ENCODE peak calls at places on chromosome 3, in four cellular contexts. One of them, this sample, is unnamed.

GRCh38 chr3:144264805-144265204 is 293.2 kb downstream of the DIPK2A start:
- DNase-seq in AG10803: no peak
- DNase-seq in NT2/D1: no peak
- DNase-seq in astrocyte of the cerebellum: no peak
- DNase-seq in this sample: no peak

GRCh38 chr3:2097641-2098191 is 950 bp upstream of the CNTN4 start:
- DNase-seq in AG10803: no peak
- DNase-seq in NT2/D1: no peak
- DNase-seq in astrocyte of the cerebellum: no peak
- DNase-seq in this sample: no peak

GRCh38 chr3:25592510-25592968 is 72.2 kb downstream of the TOP2B start:
- DNase-seq in AG10803: peak
- DNase-seq in NT2/D1: no peak
- DNase-seq in astrocyte of the cerebellum: no peak
- DNase-seq in this sample: peak

GRCh38 chr3:71103430-71103881 is 480.1 kb downstream of the FOXP1 start:
- DNase-seq in AG10803: peak
- DNase-seq in NT2/D1: no peak
- DNase-seq in astrocyte of the cerebellum: peak
- DNase-seq in this sample: no peak

GRCh38 chr3:85342915-85343314 is 384.1 kb downstream of the CADM2 start:
- DNase-seq in AG10803: no peak
- DNase-seq in NT2/D1: no peak
- DNase-seq in astrocyte of the cerebellum: no peak
- DNase-seq in this sample: no peak

GRCh38 chr3:45666729-45667440 is 22.3 kb upstream of the SACM1L start:
- DNase-seq in AG10803: peak
- DNase-seq in NT2/D1: no peak
- DNase-seq in astrocyte of the cerebellum: no peak
- DNase-seq in this sample: no peak

GRCh38 chr3:152961323-152961722 is 126.4 kb downstream of the P2RY1 start:
- DNase-seq in AG10803: peak
- DNase-seq in NT2/D1: no peak
- DNase-seq in astrocyte of the cerebellum: no peak
- DNase-seq in this sample: peak

GRCh38 chr3:62566022-62566557 is 192.7 kb upstream of the FEZF2 start:
- DNase-seq in AG10803: no peak
- DNase-seq in NT2/D1: no peak
- DNase-seq in astrocyte of the cerebellum: no peak
- DNase-seq in this sample: no peak

GRCh38 chr3:36210840-36211655 is 169.3 kb upstream of the STAC start:
- DNase-seq in AG10803: peak
- DNase-seq in NT2/D1: no peak
- DNase-seq in astrocyte of the cerebellum: peak
- DNase-seq in this sample: no peak

GRCh38 chr3:50698269-50698668 is 23.5 kb downstream of the DOCK3 start:
- DNase-seq in AG10803: no peak
- DNase-seq in NT2/D1: no peak
- DNase-seq in astrocyte of the cerebellum: no peak
- DNase-seq in this sample: no peak

GRCh38 chr3:13217736-13218540 is 144.7 kb upstream of the IQSEC1 start:
- DNase-seq in AG10803: peak
- DNase-seq in NT2/D1: peak
- DNase-seq in astrocyte of the cerebellum: peak
- DNase-seq in this sample: peak

GRCh38 chr3:161163297-161163696 is 57.8 kb upstream of the NMD3 start:
- DNase-seq in AG10803: peak
- DNase-seq in NT2/D1: peak
- DNase-seq in astrocyte of the cerebellum: peak
- DNase-seq in this sample: peak

GRCh38 chr3:112365035-112365434 is 32.1 kb downstream of the CD200 start:
- DNase-seq in AG10803: no peak
- DNase-seq in NT2/D1: no peak
- DNase-seq in astrocyte of the cerebellum: no peak
- DNase-seq in this sample: no peak

GRCh38 chr3:111690242-111690641 is 95.1 kb upstream of the ZBED2 start:
- DNase-seq in AG10803: peak
- DNase-seq in NT2/D1: no peak
- DNase-seq in astrocyte of the cerebellum: peak
- DNase-seq in this sample: no peak

GRCh38 chr3:187318819-187319616 is 27.5 kb upstream of the MASP1 start:
- DNase-seq in AG10803: peak
- DNase-seq in NT2/D1: peak
- DNase-seq in astrocyte of the cerebellum: peak
- DNase-seq in this sample: no peak

GRCh38 chr3:149581681-149582349 is 76.0 kb downstream of the WWTR1 start:
- DNase-seq in AG10803: peak
- DNase-seq in NT2/D1: no peak
- DNase-seq in astrocyte of the cerebellum: peak
- DNase-seq in this sample: no peak

GRCh38 chr3:135967867-135968266 is 2.3 kb downstream of the PPP2R3A start:
- DNase-seq in AG10803: no peak
- DNase-seq in NT2/D1: no peak
- DNase-seq in astrocyte of the cerebellum: no peak
- DNase-seq in this sample: no peak

GRCh38 chr3:32614956-32615355 is 44.3 kb upstream of the DYNC1LI1 start:
- DNase-seq in AG10803: peak
- DNase-seq in NT2/D1: no peak
- DNase-seq in astrocyte of the cerebellum: no peak
- DNase-seq in this sample: no peak

GRCh38 chr3:69890691-69891090 is 108.8 kb upstream of the SAMMSON start:
- DNase-seq in AG10803: no peak
- DNase-seq in NT2/D1: no peak
- DNase-seq in astrocyte of the cerebellum: no peak
- DNase-seq in this sample: no peak

GRCh38 chr3:52518723-52519444 is 14.8 kb downstream of the NT5DC2 start:
- DNase-seq in AG10803: no peak
- DNase-seq in NT2/D1: no peak
- DNase-seq in astrocyte of the cerebellum: no peak
- DNase-seq in this sample: no peak

GRCh38 chr3:37384117-37384516 is 209.7 kb upstream of the LRRFIP2 start:
- DNase-seq in AG10803: no peak
- DNase-seq in NT2/D1: no peak
- DNase-seq in astrocyte of the cerebellum: no peak
- DNase-seq in this sample: no peak

GRCh38 chr3:85838921-85839320 is 880.1 kb downstream of the CADM2 start:
- DNase-seq in AG10803: no peak
- DNase-seq in NT2/D1: no peak
- DNase-seq in astrocyte of the cerebellum: no peak
- DNase-seq in this sample: no peak

GRCh38 chr3:31105438-31106077 is 211.1 kb upstream of the GADL1 start:
- DNase-seq in AG10803: peak
- DNase-seq in NT2/D1: no peak
- DNase-seq in astrocyte of the cerebellum: peak
- DNase-seq in this sample: peak

GRCh38 chr3:138186216-138186615 is 885 bp upstream of the ARMC8 start:
- DNase-seq in AG10803: no peak
- DNase-seq in NT2/D1: no peak
- DNase-seq in astrocyte of the cerebellum: no peak
- DNase-seq in this sample: no peak

GRCh38 chr3:35666893-35667292 is 27.6 kb downstream of the ARPP21 start:
- DNase-seq in AG10803: no peak
- DNase-seq in NT2/D1: no peak
- DNase-seq in astrocyte of the cerebellum: no peak
- DNase-seq in this sample: no peak

GRCh38 chr3:167886690-167887089 is 151.2 kb downstream of the SERPINI1 start:
- DNase-seq in AG10803: peak
- DNase-seq in NT2/D1: no peak
- DNase-seq in astrocyte of the cerebellum: no peak
- DNase-seq in this sample: no peak

GRCh38 chr3:127624074-127624473 is 4.9 kb upstream of the PODXL2 start:
- DNase-seq in AG10803: no peak
- DNase-seq in NT2/D1: no peak
- DNase-seq in astrocyte of the cerebellum: no peak
- DNase-seq in this sample: no peak

GRCh38 chr3:16066975-16067374 is 107.5 kb upstream of the GALNT15 start:
- DNase-seq in AG10803: peak
- DNase-seq in NT2/D1: no peak
- DNase-seq in astrocyte of the cerebellum: no peak
- DNase-seq in this sample: no peak

GRCh38 chr3:56421205-56421604 is 47.1 kb downstream of the ERC2 start:
- DNase-seq in AG10803: no peak
- DNase-seq in NT2/D1: no peak
- DNase-seq in astrocyte of the cerebellum: no peak
- DNase-seq in this sample: no peak

GRCh38 chr3:197749315-197749600 is 425 bp upstream of the FYTTD1 start:
- DNase-seq in AG10803: peak
- DNase-seq in NT2/D1: no peak
- DNase-seq in astrocyte of the cerebellum: no peak
- DNase-seq in this sample: no peak

GRCh38 chr3:157075693-157076420 is 84.1 kb downstream of the CCNL1 start:
- DNase-seq in AG10803: peak
- DNase-seq in NT2/D1: no peak
- DNase-seq in astrocyte of the cerebellum: no peak
- DNase-seq in this sample: no peak

GRCh38 chr3:129312671-129313414 is 34.2 kb downstream of the HMCES start:
- DNase-seq in AG10803: peak
- DNase-seq in NT2/D1: no peak
- DNase-seq in astrocyte of the cerebellum: no peak
- DNase-seq in this sample: no peak

GRCh38 chr3:10960264-10960663 is 32.3 kb upstream of the SLC6A1 start:
- DNase-seq in AG10803: no peak
- DNase-seq in NT2/D1: no peak
- DNase-seq in astrocyte of the cerebellum: no peak
- DNase-seq in this sample: no peak

GRCh38 chr3:23987376-23987775 is 42.3 kb downstream of the NR1D2 start:
- DNase-seq in AG10803: no peak
- DNase-seq in NT2/D1: no peak
- DNase-seq in astrocyte of the cerebellum: no peak
- DNase-seq in this sample: no peak

GRCh38 chr3:46926871-46927717 is 49.5 kb downstream of the CCDC12 start:
- DNase-seq in AG10803: no peak
- DNase-seq in NT2/D1: no peak
- DNase-seq in astrocyte of the cerebellum: no peak
- DNase-seq in this sample: no peak
- H3K4me3 ChIP-seq in AG10803: no peak
- H3K4me3 ChIP-seq in NT2/D1: no peak
- H3K4me3 ChIP-seq in astrocyte of the cerebellum: no peak
- H3K4me3 ChIP-seq in this sample: no peak

GRCh38 chr3:72565593-72565992 is 282.7 kb downstream of the SHQ1 start:
- DNase-seq in AG10803: no peak
- DNase-seq in NT2/D1: no peak
- DNase-seq in astrocyte of the cerebellum: no peak
- DNase-seq in this sample: no peak

GRCh38 chr3:72560857-72561675 is 287.2 kb downstream of the SHQ1 start:
- DNase-seq in AG10803: no peak
- DNase-seq in NT2/D1: peak
- DNase-seq in astrocyte of the cerebellum: no peak
- DNase-seq in this sample: no peak

GRCh38 chr3:72567976-72568560 is 280.2 kb downstream of the SHQ1 start:
- DNase-seq in AG10803: no peak
- DNase-seq in NT2/D1: no peak
- DNase-seq in astrocyte of the cerebellum: no peak
- DNase-seq in this sample: no peak

GRCh38 chr3:72567474-72567873 is 280.8 kb downstream of the SHQ1 start:
- DNase-seq in AG10803: no peak
- DNase-seq in NT2/D1: no peak
- DNase-seq in astrocyte of the cerebellum: no peak
- DNase-seq in this sample: peak

GRCh38 chr3:72563690-72564370 is 284.4 kb downstream of the SHQ1 start:
- DNase-seq in AG10803: no peak
- DNase-seq in NT2/D1: no peak
- DNase-seq in astrocyte of the cerebellum: no peak
- DNase-seq in this sample: no peak
- H3K4me3 ChIP-seq in AG10803: no peak
- H3K4me3 ChIP-seq in NT2/D1: no peak
- H3K4me3 ChIP-seq in astrocyte of the cerebellum: no peak
- H3K4me3 ChIP-seq in this sample: no peak

DNA sequence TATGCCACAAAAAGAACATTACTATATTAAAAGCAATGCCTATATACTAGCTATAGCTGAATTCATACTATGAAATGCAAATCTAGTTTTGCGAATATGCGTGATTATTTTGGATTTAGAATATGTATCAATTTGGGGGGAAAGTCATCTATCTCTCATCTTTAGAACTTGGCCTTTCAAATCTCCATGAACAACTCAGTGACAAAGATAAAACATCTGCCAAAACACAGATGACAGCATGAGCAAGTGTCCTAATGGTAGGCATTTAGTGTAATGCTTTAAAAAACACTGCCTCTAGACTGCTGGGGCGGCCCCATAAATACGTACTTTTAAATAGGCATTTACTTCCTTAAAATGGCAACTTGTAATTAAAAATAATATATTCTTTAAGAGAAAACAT is 2.7 kb downstream of the CD47 start:
- DNase-seq in AG10803: no peak
- DNase-seq in NT2/D1: no peak
- DNase-seq in astrocyte of the cerebellum: no peak
- DNase-seq in this sample: no peak
- H3K4me3 ChIP-seq in AG10803: peak
- H3K4me3 ChIP-seq in NT2/D1: no peak
- H3K4me3 ChIP-seq in astrocyte of the cerebellum: no peak
- H3K4me3 ChIP-seq in this sample: no peak

DNA sequence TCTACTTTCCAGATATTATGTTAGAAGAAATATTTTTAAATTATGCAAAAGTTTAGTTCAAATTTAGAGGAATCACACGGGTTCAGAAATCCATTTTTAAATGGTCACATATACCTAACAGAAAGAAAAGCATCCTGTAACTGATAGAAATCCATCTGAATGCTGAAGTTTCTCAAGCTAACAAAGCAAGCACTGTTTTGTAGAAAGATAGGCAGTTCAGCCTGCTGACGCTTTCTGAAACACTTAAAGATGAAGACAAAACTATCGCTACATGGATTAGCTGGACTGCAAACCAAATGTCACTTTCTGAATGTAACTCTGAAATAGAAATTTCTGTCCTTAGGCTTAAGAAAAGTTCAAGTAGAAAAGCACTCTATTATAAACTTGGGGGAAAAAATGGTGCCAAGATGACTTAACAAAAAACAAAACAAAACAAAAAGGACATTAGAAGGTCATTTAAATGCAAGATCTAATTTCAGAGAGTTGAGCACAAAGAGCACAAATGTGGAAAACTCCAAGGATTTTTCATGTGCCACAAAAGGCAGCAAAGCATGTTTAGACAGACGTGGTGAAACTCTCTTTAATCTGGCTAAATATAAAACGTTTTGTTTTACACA is 1.3 kb downstream of the PLOD2 start:
- DNase-seq in AG10803: no peak
- DNase-seq in NT2/D1: no peak
- DNase-seq in astrocyte of the cerebellum: no peak
- DNase-seq in this sample: no peak
- H3K4me3 ChIP-seq in AG10803: peak
- H3K4me3 ChIP-seq in NT2/D1: peak
- H3K4me3 ChIP-seq in astrocyte of the cerebellum: peak
- H3K4me3 ChIP-seq in this sample: peak

This sample was measured in epithelial cell of proximal tubule.